ENCODE peak calls at places on chromosomes 5 and 9, in nine cellular contexts. N, A, J, U, V, R, W, S and L are unnamed samples.

GRCh38 chr9:72022846-72023245 is 37.6 kb downstream of the C9orf57 start:
- DNase-seq in N (no peak), A (peak; percentile 41), J (no peak), U (peak; percentile 63), V (peak; percentile 39), R (peak; percentile 64), W (peak; percentile 25), S (no peak), L (no peak)

GRCh38 chr5:172902497-172903472 is 56.4 kb upstream of the RPL26L1 start:
- DNase-seq in N (no peak), A (peak; percentile 75), J (peak; percentile 82), U (peak; percentile 93), V (peak; percentile 94), R (peak; percentile 73), W (peak; percentile 78), S (peak; percentile 83), L (peak; percentile 85)

GRCh38 chr5:96338624-96339023 is 94.4 kb downstream of the PCSK1 start:
- DNase-seq in N (no peak), A (peak; percentile 81), J (no peak), U (peak; percentile 63), V (peak; percentile 30), R (no peak), W (peak; percentile 40), S (no peak), L (peak; percentile 89)

GRCh38 chr9:2180704-2181103 is 165.6 kb downstream of the SMARCA2 start:
- DNase-seq in N (no peak), A (no peak), J (no peak), U (no peak), V (peak; percentile 36), R (no peak), W (no peak), S (no peak), L (no peak)

GRCh38 chr5:172505403-172505759 is 51.1 kb upstream of the SH3PXD2B start:
- DNase-seq in N (no peak), A (no peak), J (no peak), U (no peak), V (no peak), R (no peak), W (peak; percentile 7), S (peak; percentile 16), L (no peak)

GRCh38 chr5:95027151-95027721 is 257.7 kb downstream of the MCTP1 start:
- DNase-seq in N (no peak), A (no peak), J (no peak), U (no peak), V (no peak), R (no peak), W (no peak), S (no peak), L (no peak)

GRCh38 chr9:18675345-18675744 is 201.4 kb downstream of the ADAMTSL1 start:
- DNase-seq in N (no peak), A (no peak), J (no peak), U (peak; percentile 69), V (peak; percentile 34), R (no peak), W (no peak), S (no peak), L (no peak)

GRCh38 chr9:89776795-89777194 is 172.0 kb downstream of the GADD45G start:
- DNase-seq in N (no peak), A (no peak), J (no peak), U (no peak), V (no peak), R (no peak), W (no peak), S (no peak), L (no peak)

GRCh38 chr9:69181908-69182353 is 7.9 kb downstream of the TJP2 start:
- DNase-seq in N (no peak), A (no peak), J (no peak), U (peak; percentile 60), V (no peak), R (no peak), W (no peak), S (peak; percentile 31), L (no peak)

GRCh38 chr5:44845777-44846176 is 37.0 kb downstream of the MRPS30 start:
- DNase-seq in N (no peak), A (no peak), J (no peak), U (no peak), V (no peak), R (no peak), W (no peak), S (no peak), L (no peak)

GRCh38 chr5:10582512-10582897 is 18.6 kb downstream of the ANKRD33B start:
- DNase-seq in N (no peak), A (no peak), J (no peak), U (no peak), V (no peak), R (no peak), W (no peak), S (no peak), L (peak; percentile 29)

GRCh38 chr9:136060671-136061371 is 34.3 kb downstream of the NACC2 start:
- DNase-seq in N (no peak), A (no peak), J (no peak), U (no peak), V (no peak), R (no peak), W (no peak), S (no peak), L (no peak)

GRCh38 chr5:155871623-155872022 is 455.3 kb upstream of the SGCD start:
- DNase-seq in N (no peak), A (no peak), J (no peak), U (no peak), V (no peak), R (no peak), W (no peak), S (no peak), L (no peak)

GRCh38 chr9:92661761-92662160 is 8.2 kb downstream of the IPPK start:
- DNase-seq in N (no peak), A (no peak), J (no peak), U (no peak), V (no peak), R (no peak), W (no peak), S (no peak), L (no peak)

GRCh38 chr5:26024774-26025173 is 1013.6 kb downstream of the CDH9 start:
- DNase-seq in N (no peak), A (peak; percentile 4), J (no peak), U (no peak), V (no peak), R (peak; percentile 43), W (no peak), S (no peak), L (no peak)

GRCh38 chr5:73973135-73973534 is 347.1 kb downstream of the ARHGEF28 start:
- DNase-seq in N (no peak), A (no peak), J (no peak), U (no peak), V (no peak), R (no peak), W (no peak), S (no peak), L (no peak)

GRCh38 chr5:135241536-135241935 is 157.5 kb downstream of the MACROH2A1 start:
- DNase-seq in N (no peak), A (no peak), J (no peak), U (no peak), V (no peak), R (no peak), W (no peak), S (no peak), L (no peak)

GRCh38 chr5:73189816-73190451 is 16.9 kb downstream of the TMEM174 start:
- DNase-seq in N (no peak), A (peak; percentile 18), J (no peak), U (peak; percentile 33), V (peak; percentile 18), R (no peak), W (peak; percentile 40), S (no peak), L (no peak)

GRCh38 chr9:136544549-136545064 is 1.2 kb downstream of the NOTCH1 start:
- DNase-seq in N (peak; percentile 30), A (no peak), J (peak; percentile 43), U (peak; percentile 34), V (peak; percentile 43), R (peak; percentile 44), W (peak; percentile 81), S (peak; percentile 80), L (no peak)

GRCh38 chr5:16461782-16462181 is 3.8 kb downstream of the ZNF622 start:
- DNase-seq in N (no peak), A (peak; percentile 41), J (no peak), U (peak; percentile 78), V (peak; percentile 82), R (peak; percentile 34), W (no peak), S (no peak), L (no peak)

DNA sequence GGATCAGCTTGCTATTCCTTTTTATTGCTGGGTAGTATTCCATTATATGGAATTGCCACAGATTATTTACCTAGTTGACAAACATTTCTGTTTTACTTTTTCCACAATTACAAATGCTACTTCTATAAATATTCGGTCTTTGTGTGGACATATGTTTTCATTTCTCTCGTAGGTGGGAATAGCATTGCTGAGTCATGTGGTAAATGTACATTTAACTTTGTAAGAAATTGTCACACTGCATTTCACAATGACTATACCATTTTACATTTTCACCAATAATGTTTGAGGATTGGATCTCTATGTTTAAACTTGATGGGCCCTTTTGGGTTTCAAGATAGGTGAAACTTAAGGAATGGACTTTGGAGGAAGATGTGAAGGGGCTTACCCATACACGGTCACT is 19.7 kb downstream of the RAI14 start:
- DNase-seq in N (no peak), A (peak; percentile 34), J (no peak), U (no peak), V (no peak), R (no peak), W (no peak), S (no peak), L (no peak)
- TF ChIP-seq CTCF in N (no peak), A (no peak), J (no peak), U (no peak), V (no peak), R (no peak), W (no peak), S (no peak), L (no peak)

GRCh38 chr5:56481998-56482698 is 249.0 kb upstream of the ANKRD55 start:
- DNase-seq in N (no peak), A (no peak), J (no peak), U (no peak), V (no peak), R (no peak), W (no peak), S (no peak), L (no peak)
- TF ChIP-seq CTCF in N (no peak), A (no peak), J (no peak), U (no peak), V (no peak), R (no peak), W (no peak), S (no peak), L (no peak)

DNA sequence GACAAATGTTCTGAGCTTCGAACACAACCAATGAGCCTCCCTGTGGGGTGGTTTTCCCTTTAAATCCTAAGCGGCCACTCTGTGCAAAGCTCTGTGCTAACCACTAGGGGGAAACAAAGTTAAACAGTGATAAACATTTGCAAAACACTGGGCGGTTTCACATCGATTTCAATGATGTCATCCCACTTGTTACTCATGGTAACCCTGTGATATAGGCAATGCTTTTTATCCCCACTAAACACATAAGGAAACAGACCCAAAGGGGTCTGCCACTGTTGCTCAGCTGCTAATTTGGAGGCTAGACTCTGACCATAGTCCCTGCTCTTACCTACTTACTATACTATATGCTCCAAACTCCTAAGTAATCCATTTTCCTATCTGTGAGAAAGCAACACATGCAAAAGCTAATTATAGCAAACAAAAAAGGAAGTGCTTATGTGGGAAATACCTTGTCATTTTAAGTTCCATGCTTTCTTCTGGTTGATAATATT is 57.3 kb downstream of the PTPN3 start:
- DNase-seq in N (peak; percentile 85), A (peak; percentile 85), J (peak; percentile 90), U (peak; percentile 88), V (peak; percentile 91), R (peak; percentile 80), W (peak; percentile 39), S (no peak), L (peak; percentile 60)
- TF ChIP-seq CTCF in N (peak; percentile 78), A (peak; percentile 68), J (peak; percentile 85), U (peak; percentile 86), V (peak; percentile 92), R (peak; percentile 76), W (peak; percentile 73), S (peak; percentile 71), L (peak; percentile 89)

GRCh38 chr5:178150977-178151734 is 2.5 kb downstream of the NHP2 start:
- DNase-seq in N (no peak), A (no peak), J (no peak), U (no peak), V (no peak), R (no peak), W (no peak), S (no peak), L (no peak)
- TF ChIP-seq CTCF in N (no peak), A (no peak), J (no peak), U (no peak), V (no peak), R (no peak), W (no peak), S (no peak), L (no peak)